ENCODE peak calls at places on chromosome 14, in eight cellular contexts. One of them, this sample, is unnamed.

GRCh38 chr14:54683882-54684794 is 117.2 kb downstream of the SAMD4A start:
- DNase-seq in endothelial cell: no peak
- DNase-seq in GM04503: peak
- DNase-seq in activated CD4-positive, alpha-beta T cell treated with anti-CD3 and anti-CD28 coated beads, Interleukin-2, amount 10 ng/mL, durations not matched to agents 7 days and 5 days: no peak
- DNase-seq in stimulated activated CD4-positive, alpha-beta T cell treated with anti-CD3 and anti-CD28 coated beads, Interleukin-12 subunit alpha, Interleukin-12 subunit beta, amount 100 ng/mL, for 24 hours: no peak
- DNase-seq in progenitor cell of endocrine pancreas: no peak
- DNase-seq in GM04504: peak
- DNase-seq in right atrium auricular region: peak
- DNase-seq in this sample: peak

GRCh38 chr14:64217318-64217717 is 76.9 kb downstream of the ESR2 start:
- DNase-seq in progenitor cell of endocrine pancreas: no peak
- DNase-seq in right atrium auricular region: no peak
- DNase-seq in stimulated activated CD4-positive, alpha-beta T cell treated with anti-CD3 and anti-CD28 coated beads, Interleukin-12 subunit alpha, Interleukin-12 subunit beta, amount 100 ng/mL, for 24 hours: no peak
- DNase-seq in activated CD4-positive, alpha-beta T cell treated with anti-CD3 and anti-CD28 coated beads, Interleukin-2, amount 10 ng/mL, durations not matched to agents 7 days and 5 days: no peak
- DNase-seq in GM04503: no peak
- DNase-seq in endothelial cell: no peak
- DNase-seq in GM04504: no peak
- DNase-seq in this sample: no peak

GRCh38 chr14:51261151-51261550 is 21.1 kb downstream of the TMX1 start:
- DNase-seq in GM04504: no peak
- DNase-seq in endothelial cell: no peak
- DNase-seq in stimulated activated CD4-positive, alpha-beta T cell treated with anti-CD3 and anti-CD28 coated beads, Interleukin-12 subunit alpha, Interleukin-12 subunit beta, amount 100 ng/mL, for 24 hours: no peak
- DNase-seq in right atrium auricular region: no peak
- DNase-seq in GM04503: no peak
- DNase-seq in activated CD4-positive, alpha-beta T cell treated with anti-CD3 and anti-CD28 coated beads, Interleukin-2, amount 10 ng/mL, durations not matched to agents 7 days and 5 days: no peak
- DNase-seq in progenitor cell of endocrine pancreas: no peak
- DNase-seq in this sample: no peak

GRCh38 chr14:92647499-92648279 is 100.7 kb downstream of the LGMN start:
- DNase-seq in GM04504: no peak
- DNase-seq in GM04503: no peak
- DNase-seq in endothelial cell: no peak
- DNase-seq in stimulated activated CD4-positive, alpha-beta T cell treated with anti-CD3 and anti-CD28 coated beads, Interleukin-12 subunit alpha, Interleukin-12 subunit beta, amount 100 ng/mL, for 24 hours: no peak
- DNase-seq in progenitor cell of endocrine pancreas: no peak
- DNase-seq in activated CD4-positive, alpha-beta T cell treated with anti-CD3 and anti-CD28 coated beads, Interleukin-2, amount 10 ng/mL, durations not matched to agents 7 days and 5 days: no peak
- DNase-seq in right atrium auricular region: no peak
- DNase-seq in this sample: no peak

GRCh38 chr14:90091393-90091792 is 29.6 kb downstream of the KCNK13 start:
- DNase-seq in GM04503: no peak
- DNase-seq in endothelial cell: no peak
- DNase-seq in activated CD4-positive, alpha-beta T cell treated with anti-CD3 and anti-CD28 coated beads, Interleukin-2, amount 10 ng/mL, durations not matched to agents 7 days and 5 days: no peak
- DNase-seq in GM04504: no peak
- DNase-seq in right atrium auricular region: no peak
- DNase-seq in progenitor cell of endocrine pancreas: no peak
- DNase-seq in stimulated activated CD4-positive, alpha-beta T cell treated with anti-CD3 and anti-CD28 coated beads, Interleukin-12 subunit alpha, Interleukin-12 subunit beta, amount 100 ng/mL, for 24 hours: no peak
- DNase-seq in this sample: peak

GRCh38 chr14:74141703-74142102 is 56.9 kb downstream of the LIN52 start:
- DNase-seq in endothelial cell: no peak
- DNase-seq in stimulated activated CD4-positive, alpha-beta T cell treated with anti-CD3 and anti-CD28 coated beads, Interleukin-12 subunit alpha, Interleukin-12 subunit beta, amount 100 ng/mL, for 24 hours: no peak
- DNase-seq in right atrium auricular region: no peak
- DNase-seq in GM04503: peak
- DNase-seq in progenitor cell of endocrine pancreas: no peak
- DNase-seq in activated CD4-positive, alpha-beta T cell treated with anti-CD3 and anti-CD28 coated beads, Interleukin-2, amount 10 ng/mL, durations not matched to agents 7 days and 5 days: no peak
- DNase-seq in GM04504: no peak
- DNase-seq in this sample: peak

GRCh38 chr14:55256586-55256985 is 14.6 kb upstream of the FBXO34 start:
- DNase-seq in progenitor cell of endocrine pancreas: no peak
- DNase-seq in activated CD4-positive, alpha-beta T cell treated with anti-CD3 and anti-CD28 coated beads, Interleukin-2, amount 10 ng/mL, durations not matched to agents 7 days and 5 days: no peak
- DNase-seq in GM04503: no peak
- DNase-seq in right atrium auricular region: no peak
- DNase-seq in GM04504: no peak
- DNase-seq in endothelial cell: no peak
- DNase-seq in stimulated activated CD4-positive, alpha-beta T cell treated with anti-CD3 and anti-CD28 coated beads, Interleukin-12 subunit alpha, Interleukin-12 subunit beta, amount 100 ng/mL, for 24 hours: no peak
- DNase-seq in this sample: no peak

GRCh38 chr14:37553935-37554550 is 41.0 kb downstream of the FOXA1 start:
- DNase-seq in GM04504: no peak
- DNase-seq in GM04503: no peak
- DNase-seq in stimulated activated CD4-positive, alpha-beta T cell treated with anti-CD3 and anti-CD28 coated beads, Interleukin-12 subunit alpha, Interleukin-12 subunit beta, amount 100 ng/mL, for 24 hours: no peak
- DNase-seq in activated CD4-positive, alpha-beta T cell treated with anti-CD3 and anti-CD28 coated beads, Interleukin-2, amount 10 ng/mL, durations not matched to agents 7 days and 5 days: no peak
- DNase-seq in progenitor cell of endocrine pancreas: no peak
- DNase-seq in endothelial cell: no peak
- DNase-seq in right atrium auricular region: no peak
- DNase-seq in this sample: no peak

GRCh38 chr14:97180304-97181200 is 383.4 kb downstream of the VRK1 start:
- DNase-seq in GM04503: peak
- DNase-seq in progenitor cell of endocrine pancreas: no peak
- DNase-seq in activated CD4-positive, alpha-beta T cell treated with anti-CD3 and anti-CD28 coated beads, Interleukin-2, amount 10 ng/mL, durations not matched to agents 7 days and 5 days: no peak
- DNase-seq in right atrium auricular region: no peak
- DNase-seq in stimulated activated CD4-positive, alpha-beta T cell treated with anti-CD3 and anti-CD28 coated beads, Interleukin-12 subunit alpha, Interleukin-12 subunit beta, amount 100 ng/mL, for 24 hours: no peak
- DNase-seq in GM04504: peak
- DNase-seq in endothelial cell: no peak
- DNase-seq in this sample: peak

GRCh38 chr14:65948302-65948701 is 535.8 kb downstream of the FUT8 start:
- DNase-seq in stimulated activated CD4-positive, alpha-beta T cell treated with anti-CD3 and anti-CD28 coated beads, Interleukin-12 subunit alpha, Interleukin-12 subunit beta, amount 100 ng/mL, for 24 hours: no peak
- DNase-seq in endothelial cell: no peak
- DNase-seq in GM04504: no peak
- DNase-seq in progenitor cell of endocrine pancreas: no peak
- DNase-seq in right atrium auricular region: no peak
- DNase-seq in GM04503: no peak
- DNase-seq in activated CD4-positive, alpha-beta T cell treated with anti-CD3 and anti-CD28 coated beads, Interleukin-2, amount 10 ng/mL, durations not matched to agents 7 days and 5 days: no peak
- DNase-seq in this sample: no peak

GRCh38 chr14:61812347-61813100 is 50.3 kb downstream of the SNAPC1 start:
- DNase-seq in activated CD4-positive, alpha-beta T cell treated with anti-CD3 and anti-CD28 coated beads, Interleukin-2, amount 10 ng/mL, durations not matched to agents 7 days and 5 days: no peak
- DNase-seq in progenitor cell of endocrine pancreas: peak
- DNase-seq in GM04503: no peak
- DNase-seq in endothelial cell: peak
- DNase-seq in stimulated activated CD4-positive, alpha-beta T cell treated with anti-CD3 and anti-CD28 coated beads, Interleukin-12 subunit alpha, Interleukin-12 subunit beta, amount 100 ng/mL, for 24 hours: no peak
- DNase-seq in right atrium auricular region: no peak
- DNase-seq in GM04504: no peak
- DNase-seq in this sample: no peak

GRCh38 chr14:75147423-75148071 is 20.7 kb upstream of the NEK9 start:
- DNase-seq in right atrium auricular region: peak
- DNase-seq in progenitor cell of endocrine pancreas: peak
- DNase-seq in stimulated activated CD4-positive, alpha-beta T cell treated with anti-CD3 and anti-CD28 coated beads, Interleukin-12 subunit alpha, Interleukin-12 subunit beta, amount 100 ng/mL, for 24 hours: no peak
- DNase-seq in GM04504: no peak
- DNase-seq in endothelial cell: peak
- DNase-seq in activated CD4-positive, alpha-beta T cell treated with anti-CD3 and anti-CD28 coated beads, Interleukin-2, amount 10 ng/mL, durations not matched to agents 7 days and 5 days: no peak
- DNase-seq in GM04503: no peak
- DNase-seq in this sample: peak

GRCh38 chr14:35340616-35341453 is 48.7 kb downstream of the PSMA6 start:
- DNase-seq in endothelial cell: no peak
- DNase-seq in GM04504: no peak
- DNase-seq in GM04503: no peak
- DNase-seq in right atrium auricular region: no peak
- DNase-seq in activated CD4-positive, alpha-beta T cell treated with anti-CD3 and anti-CD28 coated beads, Interleukin-2, amount 10 ng/mL, durations not matched to agents 7 days and 5 days: no peak
- DNase-seq in progenitor cell of endocrine pancreas: no peak
- DNase-seq in stimulated activated CD4-positive, alpha-beta T cell treated with anti-CD3 and anti-CD28 coated beads, Interleukin-12 subunit alpha, Interleukin-12 subunit beta, amount 100 ng/mL, for 24 hours: no peak
- DNase-seq in this sample: no peak

GRCh38 chr14:73295198-73295796 is 58.0 kb downstream of the PAPLN start:
- DNase-seq in endothelial cell: no peak
- DNase-seq in activated CD4-positive, alpha-beta T cell treated with anti-CD3 and anti-CD28 coated beads, Interleukin-2, amount 10 ng/mL, durations not matched to agents 7 days and 5 days: peak
- DNase-seq in GM04504: no peak
- DNase-seq in GM04503: no peak
- DNase-seq in right atrium auricular region: no peak
- DNase-seq in progenitor cell of endocrine pancreas: no peak
- DNase-seq in stimulated activated CD4-positive, alpha-beta T cell treated with anti-CD3 and anti-CD28 coated beads, Interleukin-12 subunit alpha, Interleukin-12 subunit beta, amount 100 ng/mL, for 24 hours: no peak
- DNase-seq in this sample: no peak

GRCh38 chr14:98960617-98961013 is 311.4 kb downstream of the BCL11B start:
- DNase-seq in GM04503: no peak
- DNase-seq in activated CD4-positive, alpha-beta T cell treated with anti-CD3 and anti-CD28 coated beads, Interleukin-2, amount 10 ng/mL, durations not matched to agents 7 days and 5 days: no peak
- DNase-seq in right atrium auricular region: peak
- DNase-seq in stimulated activated CD4-positive, alpha-beta T cell treated with anti-CD3 and anti-CD28 coated beads, Interleukin-12 subunit alpha, Interleukin-12 subunit beta, amount 100 ng/mL, for 24 hours: no peak
- DNase-seq in GM04504: no peak
- DNase-seq in progenitor cell of endocrine pancreas: no peak
- DNase-seq in endothelial cell: no peak
- DNase-seq in this sample: no peak

GRCh38 chr14:65173973-65174693 is 71.8 kb upstream of the MAX start:
- DNase-seq in progenitor cell of endocrine pancreas: no peak
- DNase-seq in activated CD4-positive, alpha-beta T cell treated with anti-CD3 and anti-CD28 coated beads, Interleukin-2, amount 10 ng/mL, durations not matched to agents 7 days and 5 days: no peak
- DNase-seq in endothelial cell: no peak
- DNase-seq in right atrium auricular region: no peak
- DNase-seq in stimulated activated CD4-positive, alpha-beta T cell treated with anti-CD3 and anti-CD28 coated beads, Interleukin-12 subunit alpha, Interleukin-12 subunit beta, amount 100 ng/mL, for 24 hours: no peak
- DNase-seq in GM04503: no peak
- DNase-seq in GM04504: no peak
- DNase-seq in this sample: no peak

GRCh38 chr14:93317836-93318807 is 14.7 kb downstream of the BTBD7 start:
- DNase-seq in GM04504: no peak
- DNase-seq in stimulated activated CD4-positive, alpha-beta T cell treated with anti-CD3 and anti-CD28 coated beads, Interleukin-12 subunit alpha, Interleukin-12 subunit beta, amount 100 ng/mL, for 24 hours: no peak
- DNase-seq in progenitor cell of endocrine pancreas: no peak
- DNase-seq in activated CD4-positive, alpha-beta T cell treated with anti-CD3 and anti-CD28 coated beads, Interleukin-2, amount 10 ng/mL, durations not matched to agents 7 days and 5 days: no peak
- DNase-seq in endothelial cell: no peak
- DNase-seq in right atrium auricular region: no peak
- DNase-seq in GM04503: no peak
- DNase-seq in this sample: no peak

GRCh38 chr14:77508249-77508648 is 9.6 kb upstream of the ISM2 start:
- DNase-seq in GM04503: peak
- DNase-seq in progenitor cell of endocrine pancreas: no peak
- DNase-seq in stimulated activated CD4-positive, alpha-beta T cell treated with anti-CD3 and anti-CD28 coated beads, Interleukin-12 subunit alpha, Interleukin-12 subunit beta, amount 100 ng/mL, for 24 hours: no peak
- DNase-seq in activated CD4-positive, alpha-beta T cell treated with anti-CD3 and anti-CD28 coated beads, Interleukin-2, amount 10 ng/mL, durations not matched to agents 7 days and 5 days: no peak
- DNase-seq in GM04504: no peak
- DNase-seq in endothelial cell: no peak
- DNase-seq in right atrium auricular region: no peak
- DNase-seq in this sample: peak

GRCh38 chr14:105187935-105188524 is 6.9 kb upstream of the NUDT14 start:
- DNase-seq in endothelial cell: no peak
- DNase-seq in GM04504: no peak
- DNase-seq in stimulated activated CD4-positive, alpha-beta T cell treated with anti-CD3 and anti-CD28 coated beads, Interleukin-12 subunit alpha, Interleukin-12 subunit beta, amount 100 ng/mL, for 24 hours: no peak
- DNase-seq in GM04503: no peak
- DNase-seq in activated CD4-positive, alpha-beta T cell treated with anti-CD3 and anti-CD28 coated beads, Interleukin-2, amount 10 ng/mL, durations not matched to agents 7 days and 5 days: no peak
- DNase-seq in progenitor cell of endocrine pancreas: no peak
- DNase-seq in right atrium auricular region: no peak
- DNase-seq in this sample: no peak

GRCh38 chr14:91405241-91405721 is 12.3 kb downstream of the CCDC88C start:
- DNase-seq in GM04504: no peak
- DNase-seq in endothelial cell: no peak
- DNase-seq in stimulated activated CD4-positive, alpha-beta T cell treated with anti-CD3 and anti-CD28 coated beads, Interleukin-12 subunit alpha, Interleukin-12 subunit beta, amount 100 ng/mL, for 24 hours: no peak
- DNase-seq in progenitor cell of endocrine pancreas: no peak
- DNase-seq in GM04503: no peak
- DNase-seq in activated CD4-positive, alpha-beta T cell treated with anti-CD3 and anti-CD28 coated beads, Interleukin-2, amount 10 ng/mL, durations not matched to agents 7 days and 5 days: peak
- DNase-seq in right atrium auricular region: no peak
- DNase-seq in this sample: no peak

GRCh38 chr14:60862283-60862682 is 118.6 kb downstream of the TRMT5 start:
- DNase-seq in progenitor cell of endocrine pancreas: no peak
- DNase-seq in activated CD4-positive, alpha-beta T cell treated with anti-CD3 and anti-CD28 coated beads, Interleukin-2, amount 10 ng/mL, durations not matched to agents 7 days and 5 days: no peak
- DNase-seq in stimulated activated CD4-positive, alpha-beta T cell treated with anti-CD3 and anti-CD28 coated beads, Interleukin-12 subunit alpha, Interleukin-12 subunit beta, amount 100 ng/mL, for 24 hours: no peak
- DNase-seq in endothelial cell: no peak
- DNase-seq in GM04503: no peak
- DNase-seq in GM04504: no peak
- DNase-seq in right atrium auricular region: no peak
- DNase-seq in this sample: no peak

GRCh38 chr14:59870277-59871165 is at the start of gene RTN1:
- DNase-seq in stimulated activated CD4-positive, alpha-beta T cell treated with anti-CD3 and anti-CD28 coated beads, Interleukin-12 subunit alpha, Interleukin-12 subunit beta, amount 100 ng/mL, for 24 hours: no peak
- DNase-seq in GM04504: peak
- DNase-seq in activated CD4-positive, alpha-beta T cell treated with anti-CD3 and anti-CD28 coated beads, Interleukin-2, amount 10 ng/mL, durations not matched to agents 7 days and 5 days: peak
- DNase-seq in right atrium auricular region: no peak
- DNase-seq in endothelial cell: peak
- DNase-seq in progenitor cell of endocrine pancreas: peak
- DNase-seq in GM04503: no peak
- DNase-seq in this sample: no peak

GRCh38 chr14:79077096-79077495 is 906.9 kb downstream of the NRXN3 start:
- DNase-seq in GM04504: no peak
- DNase-seq in GM04503: no peak
- DNase-seq in endothelial cell: no peak
- DNase-seq in stimulated activated CD4-positive, alpha-beta T cell treated with anti-CD3 and anti-CD28 coated beads, Interleukin-12 subunit alpha, Interleukin-12 subunit beta, amount 100 ng/mL, for 24 hours: no peak
- DNase-seq in right atrium auricular region: no peak
- DNase-seq in activated CD4-positive, alpha-beta T cell treated with anti-CD3 and anti-CD28 coated beads, Interleukin-2, amount 10 ng/mL, durations not matched to agents 7 days and 5 days: no peak
- DNase-seq in progenitor cell of endocrine pancreas: no peak
- DNase-seq in this sample: no peak

GRCh38 chr14:56081139-56081538 is 37.1 kb upstream of the PELI2 start:
- DNase-seq in right atrium auricular region: no peak
- DNase-seq in endothelial cell: no peak
- DNase-seq in progenitor cell of endocrine pancreas: no peak
- DNase-seq in GM04504: peak
- DNase-seq in activated CD4-positive, alpha-beta T cell treated with anti-CD3 and anti-CD28 coated beads, Interleukin-2, amount 10 ng/mL, durations not matched to agents 7 days and 5 days: no peak
- DNase-seq in stimulated activated CD4-positive, alpha-beta T cell treated with anti-CD3 and anti-CD28 coated beads, Interleukin-12 subunit alpha, Interleukin-12 subunit beta, amount 100 ng/mL, for 24 hours: no peak
- DNase-seq in GM04503: peak
- DNase-seq in this sample: peak

GRCh38 chr14:70257526-70257925 is 68.8 kb upstream of the SLC8A3 start:
- DNase-seq in stimulated activated CD4-positive, alpha-beta T cell treated with anti-CD3 and anti-CD28 coated beads, Interleukin-12 subunit alpha, Interleukin-12 subunit beta, amount 100 ng/mL, for 24 hours: no peak
- DNase-seq in activated CD4-positive, alpha-beta T cell treated with anti-CD3 and anti-CD28 coated beads, Interleukin-2, amount 10 ng/mL, durations not matched to agents 7 days and 5 days: no peak
- DNase-seq in right atrium auricular region: no peak
- DNase-seq in progenitor cell of endocrine pancreas: no peak
- DNase-seq in GM04503: no peak
- DNase-seq in GM04504: no peak
- DNase-seq in endothelial cell: peak
- DNase-seq in this sample: no peak

GRCh38 chr14:94390372-94391086 is 2.1 kb upstream of the SERPINA1 start:
- DNase-seq in GM04504: no peak
- DNase-seq in right atrium auricular region: no peak
- DNase-seq in progenitor cell of endocrine pancreas: no peak
- DNase-seq in endothelial cell: no peak
- DNase-seq in stimulated activated CD4-positive, alpha-beta T cell treated with anti-CD3 and anti-CD28 coated beads, Interleukin-12 subunit alpha, Interleukin-12 subunit beta, amount 100 ng/mL, for 24 hours: no peak
- DNase-seq in GM04503: no peak
- DNase-seq in activated CD4-positive, alpha-beta T cell treated with anti-CD3 and anti-CD28 coated beads, Interleukin-2, amount 10 ng/mL, durations not matched to agents 7 days and 5 days: no peak
- DNase-seq in this sample: no peak

GRCh38 chr14:58864751-58865519 is 227.2 kb downstream of the DACT1 start:
- DNase-seq in right atrium auricular region: no peak
- DNase-seq in stimulated activated CD4-positive, alpha-beta T cell treated with anti-CD3 and anti-CD28 coated beads, Interleukin-12 subunit alpha, Interleukin-12 subunit beta, amount 100 ng/mL, for 24 hours: no peak
- DNase-seq in endothelial cell: no peak
- DNase-seq in GM04504: peak
- DNase-seq in progenitor cell of endocrine pancreas: no peak
- DNase-seq in activated CD4-positive, alpha-beta T cell treated with anti-CD3 and anti-CD28 coated beads, Interleukin-2, amount 10 ng/mL, durations not matched to agents 7 days and 5 days: no peak
- DNase-seq in GM04503: peak
- DNase-seq in this sample: peak

GRCh38 chr14:50225067-50225973 is 6.1 kb downstream of the SOS2 start:
- DNase-seq in progenitor cell of endocrine pancreas: no peak
- DNase-seq in activated CD4-positive, alpha-beta T cell treated with anti-CD3 and anti-CD28 coated beads, Interleukin-2, amount 10 ng/mL, durations not matched to agents 7 days and 5 days: no peak
- DNase-seq in GM04503: peak
- DNase-seq in endothelial cell: no peak
- DNase-seq in right atrium auricular region: no peak
- DNase-seq in GM04504: peak
- DNase-seq in stimulated activated CD4-positive, alpha-beta T cell treated with anti-CD3 and anti-CD28 coated beads, Interleukin-12 subunit alpha, Interleukin-12 subunit beta, amount 100 ng/mL, for 24 hours: no peak
- DNase-seq in this sample: peak

GRCh38 chr14:103899316-103899715 is 28.9 kb upstream of the TDRD9 start:
- DNase-seq in GM04504: no peak
- DNase-seq in stimulated activated CD4-positive, alpha-beta T cell treated with anti-CD3 and anti-CD28 coated beads, Interleukin-12 subunit alpha, Interleukin-12 subunit beta, amount 100 ng/mL, for 24 hours: no peak
- DNase-seq in right atrium auricular region: no peak
- DNase-seq in endothelial cell: no peak
- DNase-seq in progenitor cell of endocrine pancreas: no peak
- DNase-seq in GM04503: no peak
- DNase-seq in activated CD4-positive, alpha-beta T cell treated with anti-CD3 and anti-CD28 coated beads, Interleukin-2, amount 10 ng/mL, durations not matched to agents 7 days and 5 days: no peak
- DNase-seq in this sample: no peak

GRCh38 chr14:72962829-72963312 is 36.6 kb downstream of the DCAF4 start:
- DNase-seq in endothelial cell: no peak
- DNase-seq in stimulated activated CD4-positive, alpha-beta T cell treated with anti-CD3 and anti-CD28 coated beads, Interleukin-12 subunit alpha, Interleukin-12 subunit beta, amount 100 ng/mL, for 24 hours: no peak
- DNase-seq in GM04503: no peak
- DNase-seq in progenitor cell of endocrine pancreas: no peak
- DNase-seq in activated CD4-positive, alpha-beta T cell treated with anti-CD3 and anti-CD28 coated beads, Interleukin-2, amount 10 ng/mL, durations not matched to agents 7 days and 5 days: no peak
- DNase-seq in right atrium auricular region: no peak
- DNase-seq in GM04504: peak
- DNase-seq in this sample: peak

GRCh38 chr14:103367995-103368394 is 17.2 kb upstream of the MARK3 start:
- DNase-seq in GM04503: no peak
- DNase-seq in activated CD4-positive, alpha-beta T cell treated with anti-CD3 and anti-CD28 coated beads, Interleukin-2, amount 10 ng/mL, durations not matched to agents 7 days and 5 days: no peak
- DNase-seq in GM04504: no peak
- DNase-seq in right atrium auricular region: no peak
- DNase-seq in stimulated activated CD4-positive, alpha-beta T cell treated with anti-CD3 and anti-CD28 coated beads, Interleukin-12 subunit alpha, Interleukin-12 subunit beta, amount 100 ng/mL, for 24 hours: no peak
- DNase-seq in progenitor cell of endocrine pancreas: no peak
- DNase-seq in endothelial cell: no peak
- DNase-seq in this sample: no peak

This sample was measured in AG09309.